ENCODE peak calls at places on chromosomes 4 and X, in ten cellular contexts. O, L, E, S, K, V, D, G, N and C are unnamed samples.

GRCh38 chrX:108614616-108615015 is 121.7 kb downstream of the IRS4 start:
- DNase-seq in L (no peak), V (no peak), O (no peak), D (no peak), S (no peak), G (no peak), K (no peak), N (no peak), E (no peak), C (no peak)

GRCh38 chr4:122548452-122548851 is 72.4 kb downstream of the IL21 start:
- DNase-seq in G (no peak), V (no peak), K (no peak), D (no peak), N (no peak), O (no peak), L (no peak), S (no peak), E (no peak), C (no peak)

GRCh38 chr4:139315221-139315675 is 13.0 kb upstream of the NDUFC1 start:
- DNase-seq in K (no peak), O (no peak), E (no peak), S (no peak), V (no peak), L (no peak), D (no peak), G (no peak), N (no peak), C (no peak)

GRCh38 chr4:33104190-33104773 is 2384.1 kb downstream of the PCDH7 start:
- DNase-seq in S (no peak), L (no peak), E (no peak), V (no peak), D (no peak), O (no peak), G (no peak), N (no peak), K (no peak), C (no peak)

GRCh38 chr4:288891-289290 is 16.4 kb downstream of the ZNF732 start:
- DNase-seq in S (no peak), G (no peak), V (no peak), E (no peak), L (no peak), K (no peak), N (no peak), D (no peak), O (no peak), C (no peak)

GRCh38 chrX:54843050-54843449 is 35.5 kb downstream of the MAGED2 start:
- DNase-seq in K (no peak), E (no peak), L (no peak), D (no peak), N (no peak), S (no peak), O (no peak), G (no peak), V (no peak), C (no peak)

GRCh38 chrX:41677661-41678060 is 11.1 kb upstream of the GPR34 start:
- DNase-seq in D (no peak), L (no peak), K (no peak), V (no peak), N (no peak), E (no peak), G (no peak), S (no peak), O (no peak), C (no peak)

GRCh38 chrX:149151805-149152757 is 353.0 kb downstream of the IDS start:
- DNase-seq in L (no peak), G (no peak), N (no peak), O (no peak), D (no peak), V (no peak), E (peak), K (no peak), S (no peak), C (no peak)

GRCh38 chr4:27000820-27001219 is 140.2 kb downstream of the STIM2 start:
- DNase-seq in K (no peak), S (no peak), V (no peak), E (no peak), D (no peak), O (no peak), G (no peak), N (no peak), L (peak), C (no peak)

GRCh38 chrX:155143959-155144548 is 72.2 kb upstream of the VBP1 start:
- DNase-seq in V (no peak), L (no peak), O (no peak), S (no peak), K (no peak), D (no peak), E (no peak), G (no peak), N (no peak), C (no peak)

GRCh38 chr4:147578057-147578476 is 39.1 kb upstream of the TMEM184C start:
- DNase-seq in K (peak), S (no peak), V (no peak), D (peak), O (no peak), G (no peak), L (peak), E (no peak), N (no peak), C (no peak)

GRCh38 chr4:26217961-26218676 is 102.7 kb upstream of the RBPJ start:
- DNase-seq in D (no peak), K (no peak), L (no peak), O (no peak), E (no peak), N (no peak), S (no peak), V (no peak), G (peak), C (peak)

GRCh38 chrX:40248822-40249221 is 151.1 kb upstream of the BCOR start:
- DNase-seq in O (no peak), V (no peak), L (no peak), S (no peak), E (no peak), D (no peak), N (no peak), G (no peak), K (no peak), C (no peak)

GRCh38 chr4:77073981-77074865 is 1.6 kb downstream of the CCNI start:
- DNase-seq in G (no peak), O (no peak), N (no peak), L (no peak), E (no peak), D (no peak), S (no peak), K (no peak), V (no peak), C (no peak)

GRCh38 chr4:38672247-38673071 is 8.5 kb downstream of the KLF3 start:
- DNase-seq in G (no peak), N (no peak), O (no peak), S (no peak), E (no peak), L (peak), D (peak), V (peak), K (no peak), C (no peak)

GRCh38 chr4:180960758-180961401 is 1282.3 kb upstream of the TENM3 start:
- DNase-seq in N (no peak), S (no peak), K (no peak), G (no peak), E (no peak), O (no peak), V (no peak), L (no peak), D (no peak), C (no peak)

GRCh38 chr4:99529218-99529617 is 18.4 kb downstream of the C4orf17 start:
- DNase-seq in V (no peak), D (no peak), S (no peak), L (no peak), O (no peak), G (no peak), E (no peak), N (no peak), K (no peak), C (no peak)

GRCh38 chr4:16129336-16129735 is 45.5 kb upstream of the PROM1 start:
- DNase-seq in S (no peak), E (no peak), N (peak), O (no peak), G (no peak), D (no peak), V (no peak), K (no peak), L (no peak), C (no peak)

GRCh38 chrX:118627084-118627758 is 100.2 kb upstream of the IL13RA1 start:
- DNase-seq in V (no peak), G (no peak), N (no peak), O (no peak), K (no peak), S (no peak), L (peak), D (no peak), E (no peak), C (no peak)

GRCh38 chr4:110712486-110712885 is 89.6 kb upstream of the PITX2 start:
- DNase-seq in D (no peak), K (no peak), L (no peak), O (no peak), G (no peak), V (no peak), N (no peak), S (no peak), E (no peak), C (no peak)

GRCh38 chr4:126991965-126992364 is 640.8 kb upstream of the INTU start:
- DNase-seq in E (no peak), G (no peak), V (no peak), D (no peak), N (no peak), L (no peak), S (no peak), O (no peak), K (no peak), C (no peak)

GRCh38 chr4:5780831-5781480 is 70.0 kb downstream of the EVC start:
- DNase-seq in O (no peak), E (no peak), S (no peak), G (no peak), N (no peak), L (no peak), K (no peak), D (no peak), V (peak), C (no peak)

GRCh38 chrX:135923353-135923752 is 29.8 kb downstream of the SAGE1 start:
- DNase-seq in V (no peak), E (no peak), S (no peak), N (no peak), D (no peak), O (no peak), L (peak), G (no peak), K (no peak), C (no peak)

GRCh38 chrX:133838761-133839676 is 146.4 kb downstream of the GPC3 start:
- DNase-seq in O (peak), G (no peak), L (peak), V (no peak), K (no peak), D (no peak), N (no peak), E (no peak), S (peak), C (no peak)

GRCh38 chrX:21747523-21747922 is 10.4 kb downstream of the SMPX start:
- DNase-seq in N (no peak), D (no peak), E (no peak), L (no peak), S (no peak), O (no peak), V (no peak), K (no peak), G (no peak), C (no peak)

GRCh38 chr4:38871593-38871992 is 4.0 kb downstream of the FAM114A1 start:
- DNase-seq in K (no peak), G (no peak), N (no peak), O (no peak), S (no peak), V (no peak), E (no peak), D (no peak), L (no peak), C (no peak)

GRCh38 chr4:80261989-80262600 is 4.4 kb upstream of the FGF5 start:
- DNase-seq in K (no peak), O (no peak), S (no peak), N (no peak), L (no peak), D (no peak), V (no peak), G (no peak), E (no peak), C (no peak)

GRCh38 chr4:123877561-123877960 is 481.0 kb downstream of the SPRY1 start:
- DNase-seq in O (no peak), G (no peak), S (no peak), K (no peak), D (no peak), V (no peak), L (no peak), E (no peak), N (peak), C (no peak)

GRCh38 chr4:29581469-29581868 is 1138.7 kb upstream of the PCDH7 start:
- DNase-seq in D (no peak), E (no peak), G (no peak), N (no peak), O (peak), K (peak), S (no peak), L (no peak), V (peak), C (no peak)

GRCh38 chr4:157217708-157218107 is 2.8 kb upstream of the GRIA2 start:
- DNase-seq in G (no peak), E (no peak), O (no peak), L (peak), S (no peak), K (no peak), V (no peak), D (no peak), N (no peak), C (no peak)

GRCh38 chr4:77040265-77040664 is 35.5 kb downstream of the CCNI start:
- DNase-seq in G (no peak), N (no peak), O (no peak), S (no peak), E (no peak), V (no peak), L (no peak), K (no peak), D (no peak), C (no peak)

GRCh38 chr4:84258905-84259830 is 239.9 kb downstream of the NKX6-1 start:
- DNase-seq in E (no peak), L (peak), S (no peak), V (no peak), G (no peak), O (no peak), N (no peak), D (no peak), K (no peak), C (no peak)

GRCh38 chrX:81890476-81890875 is 688.6 kb downstream of the SH3BGRL start:
- DNase-seq in O (no peak), E (no peak), V (no peak), L (no peak), K (no peak), N (no peak), D (no peak), G (no peak), S (no peak), C (no peak)

GRCh38 chrX:111133389-111133788 is 37.4 kb downstream of the PAK3 start:
- DNase-seq in G (no peak), E (no peak), L (no peak), D (no peak), K (no peak), O (no peak), V (no peak), S (no peak), N (no peak), C (no peak)

GRCh38 chr4:13597604-13598003 is 29.9 kb downstream of the BOD1L1 start:
- DNase-seq in V (no peak), K (no peak), N (no peak), O (no peak), L (no peak), E (no peak), D (no peak), G (no peak), S (no peak), C (no peak)

GRCh38 chr4:41934813-41935651 is at the start of gene TMEM33:
- DNase-seq in K (peak), L (peak), E (peak), O (peak), N (peak), D (peak), G (peak), V (peak), S (peak), C (peak)
- TF ChIP-seq POLR2A in K (no peak), L (peak), E (peak), O (peak), N (no peak), D (peak), G (no peak), V (no peak), S (peak), C (no peak)

GRCh38 chrX:48937065-48937907 is 18.5 kb upstream of the PIM2 start:
- DNase-seq in L (no peak), N (peak), V (peak), G (peak), S (peak), K (no peak), O (no peak), E (no peak), D (no peak), C (no peak)
- TF ChIP-seq CTCF in L (no peak), N (no peak), V (no peak), G (no peak), S (no peak), K (no peak), O (no peak), E (no peak), D (no peak), C (no peak)

DNA sequence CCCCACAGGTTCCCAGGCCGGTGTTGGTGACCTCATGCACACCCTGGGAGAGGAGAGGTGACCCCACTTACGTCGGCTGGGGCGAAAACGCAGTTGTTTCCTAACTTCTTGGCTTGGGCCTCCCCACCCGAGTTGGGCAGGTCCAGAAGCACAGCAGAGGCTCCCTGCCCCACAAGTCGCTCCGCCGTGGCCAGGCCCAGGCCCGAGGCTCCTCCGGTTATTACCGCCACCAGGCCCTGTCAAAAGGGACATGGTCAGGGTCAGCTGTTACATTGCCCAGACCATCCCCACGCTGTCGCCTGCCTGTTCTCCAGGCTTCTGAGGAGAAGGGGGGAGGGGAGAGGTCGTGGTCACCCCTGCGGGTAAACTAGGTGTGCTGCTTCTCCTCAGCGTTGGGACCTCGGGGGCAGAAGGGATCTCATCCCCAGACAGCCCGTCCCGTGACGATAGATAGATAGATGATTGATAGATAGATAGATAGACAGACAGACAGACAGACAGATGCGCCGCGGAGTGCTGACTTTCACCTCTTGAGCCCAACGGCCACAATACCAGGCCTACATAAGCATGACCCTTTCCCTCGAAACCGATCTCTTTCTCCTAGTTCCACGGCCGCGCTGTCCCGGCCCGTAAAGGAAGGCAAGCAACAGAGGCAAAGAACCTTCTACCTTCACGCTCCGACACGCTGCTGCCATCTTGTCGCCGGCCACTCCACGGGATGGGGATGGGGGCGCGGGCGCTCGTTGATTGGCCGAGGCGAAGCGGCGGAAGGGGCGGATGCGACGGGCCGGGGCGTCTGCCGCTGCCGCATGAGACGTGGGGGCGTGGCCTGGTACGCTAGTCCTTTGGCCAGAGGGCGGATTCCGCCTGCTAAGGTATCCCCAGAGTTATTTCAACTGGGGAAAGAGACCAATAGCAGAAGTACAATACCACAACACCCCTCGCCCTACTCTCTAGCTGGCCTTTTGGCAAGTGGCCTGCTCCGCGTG is at the start of gene HSD17B10:
- DNase-seq in V (peak), D (peak), L (peak), S (peak), E (peak), G (peak), N (peak), K (peak), O (peak), C (peak)
- TF ChIP-seq POLR2A in V (no peak), D (peak), L (peak), S (peak), E (no peak), G (no peak), N (no peak), K (peak), O (peak), C (no peak)

GRCh38 chr4:44736900-44737299 is 10.5 kb upstream of the GNPDA2 start:
- DNase-seq in E (no peak), N (no peak), S (no peak), D (no peak), V (no peak), L (no peak), K (no peak), G (no peak), O (no peak), C (no peak)

GRCh38 chr4:44740201-44740600 is 13.8 kb upstream of the GNPDA2 start:
- DNase-seq in G (no peak), V (no peak), E (no peak), N (no peak), D (no peak), K (no peak), O (no peak), S (no peak), L (no peak), C (no peak)

GRCh38 chr4:44738615-44739014 is 12.3 kb upstream of the GNPDA2 start:
- DNase-seq in L (peak), V (no peak), D (no peak), K (no peak), O (no peak), E (no peak), G (no peak), N (no peak), S (no peak), C (no peak)
- TF ChIP-seq CTCF in L (no peak), V (no peak), D (no peak), K (no peak), O (no peak), E (no peak), G (no peak), N (no peak), S (no peak), C (peak)